ENCODE peak calls at places on chromosomes 2 and 18, in five cellular contexts. N, L, U, X and B are unnamed samples.

GRCh38 chr2:99166218-99166617 is 11.5 kb downstream of the LIPT1 start:
- DNase-seq in N (no peak), L (no peak), U (no peak), X (no peak), B (peak; percentile 65)

GRCh38 chr2:151315381-151315903 is 26.0 kb upstream of the NMI start:
- DNase-seq in N (no peak), L (no peak), U (peak; percentile 29), X (no peak), B (no peak)

GRCh38 chr2:195648780-195649179 is 8.2 kb upstream of the SLC39A10 start:
- DNase-seq in N (no peak), L (no peak), U (no peak), X (no peak), B (no peak)

GRCh38 chr2:229489016-229489415 is 217.9 kb upstream of the PID1 start:
- DNase-seq in N (no peak), L (no peak), U (no peak), X (no peak), B (no peak)

GRCh38 chr2:71101656-71102055 is 28.4 kb downstream of the MCEE start:
- DNase-seq in N (no peak), L (no peak), U (no peak), X (peak; percentile 25), B (no peak)

GRCh38 chr2:160278889-160279196 is 78.8 kb upstream of the ITGB6 start:
- DNase-seq in N (no peak), L (no peak), U (no peak), X (no peak), B (no peak)

GRCh38 chr2:180571559-180571958 is 408.8 kb upstream of the UBE2E3 start:
- DNase-seq in N (no peak), L (no peak), U (no peak), X (no peak), B (no peak)

GRCh38 chr2:221203846-221204245 is 368.3 kb downstream of the EPHA4 start:
- DNase-seq in N (peak; percentile 31), L (no peak), U (no peak), X (no peak), B (peak; percentile 50)

GRCh38 chr2:191617589-191617988 is 60.3 kb upstream of the NABP1 start:
- DNase-seq in N (no peak), L (no peak), U (no peak), X (peak; percentile 93), B (no peak)

GRCh38 chr2:227697013-227697412 is 20.8 kb downstream of the SLC19A3 start:
- DNase-seq in N (no peak), L (no peak), U (no peak), X (no peak), B (no peak)

GRCh38 chr18:10523544-10523943 is 2.3 kb upstream of the NAPG start:
- DNase-seq in N (no peak), L (no peak), U (no peak), X (no peak), B (no peak)

GRCh38 chr2:18169121-18169786 is 290.8 kb downstream of the KCNS3 start:
- DNase-seq in N (no peak), L (no peak), U (no peak), X (no peak), B (no peak)

GRCh38 chr2:37638973-37639372 is 32.5 kb downstream of the CDC42EP3 start:
- DNase-seq in N (no peak), L (no peak), U (no peak), X (no peak), B (no peak)

GRCh38 chr2:239668042-239668441 is 267.2 kb upstream of the HDAC4 start:
- DNase-seq in N (no peak), L (no peak), U (no peak), X (no peak), B (no peak)

GRCh38 chr2:188897096-188897495 is 77.1 kb upstream of the COL3A1 start:
- DNase-seq in N (no peak), L (no peak), U (no peak), X (no peak), B (peak; percentile 71)

GRCh38 chr18:36572135-36572856 is 256.5 kb downstream of the TPGS2 start:
- DNase-seq in N (peak; percentile 32), L (no peak), U (no peak), X (peak; percentile 39), B (peak; percentile 63)

GRCh38 chr2:219228026-219228744 is 1.3 kb downstream of the ATG9A start:
- DNase-seq in N (no peak), L (no peak), U (no peak), X (no peak), B (no peak)

GRCh38 chr2:59706729-59707128 is 846.7 kb downstream of the BCL11A start:
- DNase-seq in N (no peak), L (no peak), U (no peak), X (no peak), B (no peak)

GRCh38 chr2:7745369-7745768 is 828.2 kb downstream of the RNF144A start:
- DNase-seq in N (no peak), L (no peak), U (no peak), X (no peak), B (no peak)

GRCh38 chr18:6476201-6476600 is 61.5 kb upstream of the L3MBTL4 start:
- DNase-seq in N (no peak), L (no peak), U (no peak), X (no peak), B (no peak)

GRCh38 chr2:180847073-180847472 is 133.3 kb upstream of the UBE2E3 start:
- DNase-seq in N (no peak), L (no peak), U (no peak), X (no peak), B (no peak)

GRCh38 chr18:61635901-61636528 is 256.8 kb downstream of the RNF152 start:
- DNase-seq in N (peak; percentile 69), L (peak; percentile 89), U (peak; percentile 40), X (peak; percentile 51), B (peak; percentile 66)

GRCh38 chr18:61362511-61362910 is 29.3 kb downstream of the CDH20 start:
- DNase-seq in N (no peak), L (no peak), U (no peak), X (no peak), B (no peak)

GRCh38 chr2:63856302-63856600 is 14.6 kb downstream of the UGP2 start:
- DNase-seq in N (no peak), L (no peak), U (no peak), X (no peak), B (no peak)

GRCh38 chr18:22547807-22548561 is 130.3 kb upstream of the CTAGE1 start:
- DNase-seq in N (no peak), L (peak; percentile 41), U (no peak), X (no peak), B (no peak)

GRCh38 chr2:96873651-96874096 is 3.8 kb upstream of the SEMA4C start:
- DNase-seq in N (no peak), L (peak; percentile 84), U (peak; percentile 76), X (no peak), B (peak; percentile 33)

GRCh38 chr2:16122556-16122955 is 182.2 kb downstream of the MYCN start:
- DNase-seq in N (no peak), L (no peak), U (no peak), X (no peak), B (no peak)

GRCh38 chr2:126949775-126950174 is 51.1 kb downstream of the TEX51 start:
- DNase-seq in N (no peak), L (no peak), U (no peak), X (no peak), B (no peak)

GRCh38 chr2:219636941-219637841 is 9.8 kb downstream of the SLC4A3 start:
- DNase-seq in N (no peak), L (no peak), U (no peak), X (no peak), B (no peak)

GRCh38 chr18:44679912-44680270 is 797 bp upstream of the SETBP1 start:
- DNase-seq in N (peak; percentile 61), L (peak; percentile 88), U (peak; percentile 64), X (peak; percentile 60), B (peak; percentile 65)

GRCh38 chr2:122193622-122194021 is 438.2 kb downstream of the TSN start:
- DNase-seq in N (no peak), L (no peak), U (no peak), X (no peak), B (no peak)

GRCh38 chr2:126634273-126634861 is 21.6 kb upstream of the GYPC start:
- DNase-seq in N (no peak), L (no peak), U (no peak), X (peak; percentile 24), B (peak; percentile 10)

GRCh38 chr18:13813271-13813849 is 10.6 kb upstream of the MC5R start:
- DNase-seq in N (peak; percentile 70), L (no peak), U (peak; percentile 38), X (peak; percentile 57), B (peak; percentile 69)

GRCh38 chr2:115757286-115757685 is 1314.8 kb downstream of the DPP10 start:
- DNase-seq in N (no peak), L (no peak), U (no peak), X (no peak), B (no peak)

DNA sequence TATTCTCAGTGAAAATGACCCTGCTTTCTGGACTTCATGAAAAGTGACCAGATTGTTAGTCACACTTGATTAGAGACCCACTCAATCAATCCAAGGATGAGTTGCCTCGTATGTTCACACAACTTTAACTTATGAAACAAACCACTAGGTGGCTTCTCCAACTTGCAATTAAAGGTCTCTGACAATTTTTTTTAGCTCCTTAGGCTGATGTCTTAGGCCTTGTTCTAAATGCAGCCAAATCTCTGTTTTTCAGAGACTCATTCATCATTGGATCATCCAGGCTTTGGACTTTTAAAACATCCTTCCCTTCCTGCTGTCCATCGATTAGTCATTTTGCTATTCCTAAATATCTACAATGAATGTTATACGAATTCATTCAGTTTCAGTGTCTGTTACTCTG is 63.3 kb downstream of the MREG start:
- DNase-seq in N (no peak), L (no peak), U (no peak), X (peak; percentile 69), B (no peak)
- TF ChIP-seq CTCF in N (peak; percentile 33), L (peak; percentile 34), U (peak; percentile 52), X (peak; percentile 58), B (peak; percentile 48)

GRCh38 chr2:25740810-25741381 is 67.5 kb upstream of the DTNB start:
- DNase-seq in N (no peak), L (no peak), U (no peak), X (no peak), B (no peak)
- H3K36me3 ChIP-seq in N (no peaks in the 10 kb centered on the region), L (peaks cover 24% of the 10 kb centered on the region), U (peaks cover 29% of the 10 kb centered on the region), X (no peaks in the 10 kb centered on the region), B (peaks cover 24% of the 10 kb centered on the region)

GRCh38 chr18:57802869-57803118 is 321 bp downstream of the ATP8B1 start:
- DNase-seq in N (no peak), L (no peak), U (no peak), X (no peak), B (no peak)
- H3K27ac ChIP-seq in N (peak overlapping the region; percentile 94), L (peak overlapping the region; percentile 79), U (peak overlapping the region; percentile 90), X (no peak overlapping the region), B (peak overlapping the region; percentile 97)

GRCh38 chr18:63119647-63120046 is 199.9 kb downstream of the BCL2 start:
- DNase-seq in N (no peak), L (no peak), U (no peak), X (no peak), B (peak; percentile 68)
- TF ChIP-seq CTCF in N (peak; percentile 36), L (peak; percentile 51), U (peak; percentile 63), X (peak; percentile 52), B (no peak)

DNA sequence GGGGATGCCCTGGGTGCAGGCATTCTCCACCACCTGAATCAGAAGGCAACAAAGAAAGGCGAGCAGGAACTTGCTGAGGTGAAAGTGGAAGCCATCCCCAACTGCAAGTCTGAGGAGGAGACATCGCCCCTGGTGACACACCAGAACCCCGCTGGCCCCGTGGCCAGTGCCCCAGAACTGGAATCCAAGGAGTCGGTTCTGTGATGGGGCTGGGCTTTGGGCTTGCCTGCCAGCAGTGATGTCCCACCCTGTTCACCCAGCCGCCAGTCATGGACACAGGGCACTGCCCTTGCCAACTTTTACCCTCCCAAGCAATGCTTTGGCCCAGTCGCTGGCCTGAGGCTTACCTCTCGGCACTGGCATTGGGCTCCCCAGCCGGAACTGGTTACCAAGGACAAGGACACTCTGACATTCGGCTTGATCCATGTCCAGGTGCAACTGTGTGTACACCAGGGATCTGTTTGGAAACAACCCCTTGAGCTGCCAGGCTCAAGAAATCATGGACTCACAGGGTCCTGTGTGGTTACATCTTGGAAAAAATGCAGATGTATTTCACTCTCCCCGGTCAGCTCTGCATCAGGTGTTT is 31.8 kb downstream of the SLC1A4 start:
- DNase-seq in N (no peak), L (no peak), U (no peak), X (no peak), B (no peak)
- H3K36me3 ChIP-seq in N (no peaks in the 10 kb centered on the region), L (no peaks in the 10 kb centered on the region), U (peaks cover 48% of the 10 kb centered on the region), X (peaks cover 52% of the 10 kb centered on the region), B (no peaks in the 10 kb centered on the region)